ENCODE peak calls at places on chromosomes 6 and 20, in seven cellular contexts. Q, P, M, E, F, J and S are unnamed samples.

GRCh38 chr20:14984768-14985622 is 647.6 kb upstream of the FLRT3 start:
- DNase-seq in J (no peak), P (no peak), E (no peak), Q (no peak), F (no peak), M (peak), S (no peak)

GRCh38 chr6:122033564-122034181 is 365.8 kb upstream of the HSF2 start:
- DNase-seq in F (no peak), M (peak), J (peak), P (no peak), E (peak), Q (no peak), S (no peak)

GRCh38 chr6:28683945-28684538 is 158.4 kb downstream of the GPX5 start:
- DNase-seq in P (no peak), M (peak), Q (peak), J (peak), F (no peak), E (peak), S (no peak)

GRCh38 chr6:140134224-140134623 is 759.8 kb upstream of the CITED2 start:
- DNase-seq in J (no peak), P (no peak), M (no peak), Q (no peak), E (no peak), F (no peak), S (no peak)

GRCh38 chr6:144346719-144347446 is 61.7 kb downstream of the UTRN start:
- DNase-seq in E (no peak), F (no peak), M (peak), Q (no peak), P (no peak), J (peak), S (no peak)

GRCh38 chr6:53825514-53826321 is 30.9 kb downstream of the LRRC1 start:
- DNase-seq in F (no peak), P (no peak), Q (no peak), E (no peak), J (no peak), M (no peak), S (no peak)

GRCh38 chr6:75600694-75601265 is 900 bp upstream of the SENP6 start:
- DNase-seq in M (no peak), J (peak), P (no peak), F (no peak), E (no peak), Q (no peak), S (no peak)

GRCh38 chr20:24995741-24996448 is 3.3 kb upstream of the APMAP start:
- DNase-seq in Q (no peak), F (no peak), J (peak), E (no peak), M (no peak), P (no peak), S (peak)

GRCh38 chr6:142985286-142985685 is 40.3 kb upstream of the HIVEP2 start:
- DNase-seq in M (peak), E (no peak), F (no peak), P (no peak), Q (no peak), J (no peak), S (no peak)

GRCh38 chr20:59606566-59606965 is 2.2 kb downstream of the PHACTR3 start:
- DNase-seq in F (no peak), J (no peak), E (no peak), Q (no peak), P (no peak), M (no peak), S (no peak)

GRCh38 chr6:19851273-19852089 is 14.3 kb downstream of the ID4 start:
- DNase-seq in J (peak), F (no peak), P (no peak), E (peak), Q (peak), M (peak), S (no peak)

GRCh38 chr20:57619053-57619831 is 984 bp downstream of the ZBP1 start:
- DNase-seq in F (no peak), M (no peak), P (peak), E (peak), J (no peak), Q (no peak), S (no peak)

GRCh38 chr6:71239694-71240093 is 48.9 kb upstream of the OGFRL1 start:
- DNase-seq in E (no peak), M (no peak), J (peak), P (no peak), Q (no peak), F (no peak), S (no peak)

GRCh38 chr20:8370774-8371173 is 238.7 kb downstream of the PLCB1 start:
- DNase-seq in P (no peak), E (no peak), J (no peak), M (no peak), Q (no peak), F (no peak), S (no peak)

GRCh38 chr20:703426-703825 is 27.8 kb upstream of the SCRT2 start:
- DNase-seq in F (no peak), M (no peak), J (no peak), P (no peak), Q (no peak), E (no peak), S (no peak)

GRCh38 chr20:37524859-37525708 is 2.6 kb downstream of the BLCAP start:
- DNase-seq in M (peak), F (no peak), J (no peak), Q (no peak), E (no peak), P (no peak), S (no peak)

GRCh38 chr6:71012871-71013456 is 56.1 kb upstream of the B3GAT2 start:
- DNase-seq in E (peak), F (no peak), J (peak), Q (peak), M (peak), P (no peak), S (no peak)

GRCh38 chr6:105851586-105851985 is 234.6 kb upstream of the PRDM1 start:
- DNase-seq in Q (no peak), P (no peak), F (no peak), J (no peak), M (no peak), E (no peak), S (no peak)

GRCh38 chr6:137893726-137894125 is 26.7 kb downstream of the TNFAIP3 start:
- DNase-seq in E (no peak), Q (no peak), P (no peak), F (no peak), M (peak), J (peak), S (no peak)

GRCh38 chr6:56757585-56757984 is 114.9 kb upstream of the DST start:
- DNase-seq in F (no peak), Q (no peak), P (peak), J (peak), E (no peak), M (peak), S (no peak)

GRCh38 chr6:53343092-53343491 is 5.7 kb downstream of the ELOVL5 start:
- DNase-seq in Q (no peak), P (no peak), E (no peak), F (no peak), M (no peak), J (no peak), S (no peak)

GRCh38 chr6:52522151-52522626 is 54.7 kb downstream of the TRAM2 start:
- DNase-seq in E (no peak), M (peak), P (peak), J (peak), Q (no peak), F (no peak), S (no peak)

GRCh38 chr20:47762699-47763098 is 22.6 kb downstream of the SULF2 start:
- DNase-seq in P (peak), Q (no peak), F (no peak), M (peak), E (no peak), J (peak), S (no peak)

GRCh38 chr20:5773589-5773988 is 23.4 kb downstream of the SHLD1 start:
- DNase-seq in F (no peak), Q (no peak), E (no peak), P (no peak), J (no peak), M (no peak), S (no peak)

GRCh38 chr6:18323935-18324707 is 59.8 kb upstream of the DEK start:
- DNase-seq in M (peak), Q (peak), F (no peak), J (peak), P (no peak), E (peak), S (no peak)

GRCh38 chr6:41161380-41161779 is 1.5 kb downstream of the TREM2 start:
- DNase-seq in F (no peak), J (no peak), P (no peak), Q (no peak), E (no peak), M (no peak), S (no peak)
- TF ChIP-seq CTCF in F (no peak), J (no peak), P (no peak), Q (no peak), E (no peak), M (no peak), S (no peak)

GRCh38 chr6:26054937-26055669 is 32.1 kb upstream of the HFE start:
- DNase-seq in Q (peak), M (peak), P (peak), J (peak), E (peak), F (peak), S (peak)
- TF ChIP-seq CTCF in Q (peak), M (peak), P (peak), J (no peak), E (no peak), F (no peak), S (peak)

GRCh38 chr6:3405679-3406078 is 51.2 kb downstream of the SLC22A23 start:
- DNase-seq in J (peak), F (no peak), P (no peak), E (no peak), Q (no peak), M (peak), S (no peak)

GRCh38 chr6:3405182-3405518 is 51.7 kb downstream of the SLC22A23 start:
- DNase-seq in F (no peak), J (peak), M (no peak), Q (no peak), E (no peak), P (no peak), S (no peak)

GRCh38 chr6:3406362-3406809 is 50.5 kb downstream of the SLC22A23 start:
- DNase-seq in P (no peak), J (no peak), F (no peak), Q (no peak), M (no peak), E (no peak), S (no peak)

GRCh38 chr6:3402310-3403243 is 54.3 kb downstream of the SLC22A23 start:
- DNase-seq in M (no peak), J (no peak), E (no peak), P (no peak), F (no peak), Q (no peak), S (no peak)

GRCh38 chr6:3403244-3404154 is 53.4 kb downstream of the SLC22A23 start:
- DNase-seq in F (no peak), J (no peak), M (no peak), Q (no peak), P (peak), E (no peak), S (no peak)
- TF ChIP-seq CTCF in F (no peak), J (no peak), M (no peak), Q (no peak), P (no peak), E (no peak), S (no peak)

GRCh38 chr6:43904311-43905123 is 134.5 kb downstream of the VEGFA start:
- DNase-seq in J (peak), E (no peak), Q (no peak), F (no peak), M (peak), P (peak), S (no peak)

GRCh38 chr6:43909474-43910148 is 139.6 kb downstream of the VEGFA start:
- DNase-seq in E (no peak), J (no peak), F (no peak), Q (no peak), P (peak), M (no peak), S (no peak)

GRCh38 chr6:43907789-43908472 is 137.9 kb downstream of the VEGFA start:
- DNase-seq in M (no peak), Q (no peak), P (peak), F (no peak), J (no peak), E (no peak), S (no peak)

GRCh38 chr6:43910149-43910637 is 140.2 kb downstream of the VEGFA start:
- DNase-seq in E (no peak), P (no peak), Q (no peak), J (no peak), M (no peak), F (no peak), S (no peak)

GRCh38 chr6:43907312-43907711 is 137.3 kb downstream of the VEGFA start:
- DNase-seq in M (no peak), Q (no peak), J (no peak), P (no peak), E (no peak), F (no peak), S (no peak)
- TF ChIP-seq CTCF in M (no peak), Q (no peak), J (no peak), P (no peak), E (no peak), F (no peak), S (no peak)

DNA sequence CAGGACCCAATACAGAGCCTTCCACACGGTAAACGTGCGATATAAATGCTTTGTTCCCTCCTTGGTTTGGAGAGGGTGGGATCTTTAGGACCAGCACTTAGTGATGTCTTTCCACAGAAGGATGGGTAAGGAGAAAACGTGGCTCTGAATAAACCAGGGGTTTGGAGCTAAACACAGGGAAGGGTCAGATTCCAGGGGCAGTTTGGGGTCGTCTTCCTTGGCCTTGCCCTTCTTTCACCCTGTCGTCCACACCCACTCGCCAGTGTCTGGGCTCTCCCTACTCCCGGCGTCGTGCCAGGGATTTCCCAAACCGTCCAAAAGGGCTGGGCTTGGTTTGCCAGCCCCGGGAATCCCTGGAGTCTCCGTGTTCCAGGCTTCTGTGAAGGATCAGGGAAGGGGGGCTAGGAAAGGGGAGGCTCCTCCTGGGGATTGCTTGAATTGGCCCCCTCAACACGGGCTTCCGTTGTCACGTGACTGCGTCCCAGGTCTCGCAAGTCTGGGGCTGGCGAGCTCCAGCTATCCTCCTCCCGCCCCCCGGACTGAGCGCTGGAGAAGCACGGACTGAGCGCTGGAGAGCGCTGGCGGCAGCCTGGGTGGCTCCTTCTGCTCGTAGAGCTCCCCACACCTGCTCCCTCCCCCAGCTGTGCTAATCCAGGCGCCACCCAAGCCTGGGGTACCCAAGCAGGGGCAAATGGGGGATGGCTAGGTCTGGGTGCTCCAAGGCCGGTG is 9.5 kb upstream of the ARMC12 start:
- DNase-seq in M (peak), F (peak), Q (peak), J (peak), E (peak), P (peak), S (peak)
- TF ChIP-seq CTCF in M (no peak), F (no peak), Q (no peak), J (no peak), E (no peak), P (no peak), S (no peak)

DNA sequence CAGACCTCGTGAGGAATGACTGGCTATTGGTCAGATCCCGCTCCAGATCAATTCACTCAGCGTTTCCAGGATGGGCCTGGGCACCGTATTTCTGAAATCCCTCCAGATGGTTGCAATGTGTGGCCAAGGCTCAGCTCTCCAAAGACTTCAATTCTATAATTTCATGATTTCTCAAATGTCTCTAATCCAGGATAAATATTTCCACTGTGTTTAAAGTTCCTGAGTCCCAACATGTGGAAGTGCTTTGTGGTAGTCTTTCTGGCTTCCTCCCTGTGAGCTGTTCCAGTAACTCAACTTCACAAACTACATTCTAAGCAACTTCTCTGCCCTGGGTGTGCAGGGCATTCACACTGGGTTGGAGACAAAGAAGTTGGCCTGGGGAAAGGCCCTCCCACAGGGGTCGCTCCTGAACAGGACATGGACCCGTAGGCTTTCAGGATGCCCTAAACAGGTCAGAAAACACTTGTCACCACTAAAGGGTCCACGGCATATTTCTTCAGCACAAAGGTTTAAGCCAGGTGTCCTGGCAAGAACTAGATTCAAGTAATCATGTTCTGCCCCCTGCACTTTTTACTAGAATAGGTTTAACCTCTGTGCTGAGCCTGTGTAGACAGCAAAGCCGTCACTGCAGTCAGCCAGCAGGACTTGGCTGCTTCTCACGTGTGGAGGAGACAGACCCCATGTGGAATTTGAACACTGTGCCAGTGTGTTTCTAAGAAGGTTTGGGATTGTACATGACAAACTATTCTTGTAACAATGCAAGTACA is 212.0 kb downstream of the WDR27 start:
- DNase-seq in Q (no peak), E (no peak), M (no peak), J (no peak), F (no peak), P (no peak), S (no peak)
- TF ChIP-seq CTCF in Q (no peak), E (no peak), M (no peak), J (no peak), F (no peak), P (no peak), S (no peak)

GRCh38 chr6:25175656-25176055 is 103.5 kb upstream of the CARMIL1 start:
- DNase-seq in P (no peak), F (no peak), Q (no peak), M (no peak), E (peak), J (no peak), S (no peak)
- TF ChIP-seq CTCF in P (peak), F (no peak), Q (no peak), M (no peak), E (peak), J (no peak), S (no peak)

GRCh38 chr6:786946-787763 is 94.2 kb upstream of the EXOC2 start:
- DNase-seq in F (no peak), M (no peak), J (peak), Q (no peak), E (peak), P (no peak), S (no peak)
- TF ChIP-seq CTCF in F (no peak), M (peak), J (peak), Q (peak), E (peak), P (peak), S (peak)